ENCODE peak calls at places on chromosomes 13 and 19, in four cellular contexts. E is effector memory CD4-positive, alpha-beta T cell; G is endodermal cell; K is fibroblast of pulmonary artery. D is an unnamed sample.

GRCh38 chr19:46603195-46603637 is 2.1 kb downstream of the CALM3 start:
- DNase-seq in E (no peak), G (peak), K (no peak), D (no peak)

GRCh38 chr13:36450534-36450933 is 18.2 kb downstream of the CCNA1 start:
- DNase-seq in E (no peak), G (no peak), K (no peak), D (no peak)

GRCh38 chr13:85286081-85286480 is 513.1 kb downstream of the SLITRK6 start:
- DNase-seq in E (no peak), G (no peak), K (peak), D (no peak)

GRCh38 chr13:49625392-49626137 is 2.7 kb upstream of the ARL11 start:
- DNase-seq in E (no peak), G (no peak), K (peak), D (no peak)

GRCh38 chr19:42497492-42498226 is 30.6 kb downstream of the CEACAM1 start:
- DNase-seq in E (no peak), G (no peak), K (no peak), D (no peak)

GRCh38 chr19:49432141-49433073 is 7.2 kb downstream of the GFY start:
- DNase-seq in E (no peak), G (peak), K (no peak), D (no peak)

GRCh38 chr13:98059276-98059675 is 83.6 kb upstream of the FARP1 start:
- DNase-seq in E (no peak), G (no peak), K (no peak), D (no peak)

GRCh38 chr13:99206873-99207272 is 6.2 kb downstream of the UBAC2 start:
- DNase-seq in E (no peak), G (peak), K (no peak), D (no peak)

GRCh38 chr13:51759240-51759639 is 44.7 kb downstream of the DHRS12 start:
- DNase-seq in E (no peak), G (no peak), K (peak), D (no peak)
- H3K4me3 ChIP-seq in E (no peak), G (no peak), K (no peak), D (no peak)

GRCh38 chr13:28530729-28531194 is 35.8 kb upstream of the FLT1 start:
- DNase-seq in E (no peak), G (no peak), K (peak), D (no peak)
- H3K4me3 ChIP-seq in E (no peak), G (peak), K (peak), D (no peak)

DNA sequence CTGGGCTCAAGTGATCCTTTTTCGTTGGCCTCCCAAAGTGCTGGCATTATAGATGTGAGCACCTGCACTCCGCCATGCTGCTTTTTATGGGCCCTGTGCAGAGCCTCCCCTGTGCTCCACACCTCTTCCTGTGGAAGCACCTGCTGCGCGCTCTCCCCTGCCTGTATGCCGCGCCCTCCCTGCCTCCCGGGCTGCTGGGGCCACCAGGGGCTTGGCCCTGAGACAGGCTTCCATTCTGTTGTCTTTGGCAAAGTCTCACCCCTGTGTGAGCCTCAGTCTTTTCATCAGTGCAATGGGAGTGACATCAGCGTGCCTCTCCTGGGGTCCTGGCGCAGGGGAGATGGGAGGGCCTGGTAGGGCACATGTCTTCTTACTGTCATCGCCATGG is 1.3 kb downstream of the FAM174C start:
- DNase-seq in E (no peak), G (no peak), K (no peak), D (no peak)
- H3K4me3 ChIP-seq in E (peak), G (peak), K (peak), D (peak)

DNA sequence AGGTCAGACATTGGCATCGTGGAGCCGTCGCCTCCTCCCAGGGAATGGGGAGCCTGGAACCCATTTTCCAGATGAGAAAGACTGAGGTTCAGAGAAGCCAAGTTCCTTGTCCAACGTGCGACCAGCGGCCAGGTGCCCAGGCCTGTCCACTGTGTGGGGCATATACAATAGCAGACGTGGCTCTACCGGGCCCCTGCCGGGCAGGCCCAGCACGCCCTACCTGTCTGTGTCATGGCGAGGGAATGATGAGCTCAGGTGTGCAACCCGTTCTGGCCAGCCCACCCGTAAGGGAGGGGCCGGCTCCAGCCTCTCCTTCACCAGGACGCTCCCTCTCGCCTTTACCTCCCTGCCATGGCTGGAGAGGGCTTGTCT is 837 bp downstream of the GNA15 start:
- DNase-seq in E (no peak), G (peak), K (no peak), D (no peak)
- H3K4me3 ChIP-seq in E (peak), G (no peak), K (no peak), D (peak)

GRCh38 chr13:95226932-95227718 is 74.1 kb downstream of the ABCC4 start:
- DNase-seq in E (no peak), G (no peak), K (no peak), D (peak)
- H3K4me3 ChIP-seq in E (no peak), G (no peak), K (no peak), D (no peak)

GRCh38 chr19:35397064-35397463 is 26.2 kb downstream of the GPR42 start:
- DNase-seq in E (no peak), G (no peak), K (no peak), D (no peak)

GRCh38 chr19:35395762-35396199 is 24.9 kb downstream of the GPR42 start:
- DNase-seq in E (no peak), G (peak), K (no peak), D (no peak)

GRCh38 chr19:35396240-35396885 is 25.5 kb downstream of the GPR42 start:
- DNase-seq in E (no peak), G (peak), K (no peak), D (no peak)

GRCh38 chr19:35389192-35389861 is 18.5 kb downstream of the GPR42 start:
- DNase-seq in E (no peak), G (no peak), K (no peak), D (no peak)

DNA sequence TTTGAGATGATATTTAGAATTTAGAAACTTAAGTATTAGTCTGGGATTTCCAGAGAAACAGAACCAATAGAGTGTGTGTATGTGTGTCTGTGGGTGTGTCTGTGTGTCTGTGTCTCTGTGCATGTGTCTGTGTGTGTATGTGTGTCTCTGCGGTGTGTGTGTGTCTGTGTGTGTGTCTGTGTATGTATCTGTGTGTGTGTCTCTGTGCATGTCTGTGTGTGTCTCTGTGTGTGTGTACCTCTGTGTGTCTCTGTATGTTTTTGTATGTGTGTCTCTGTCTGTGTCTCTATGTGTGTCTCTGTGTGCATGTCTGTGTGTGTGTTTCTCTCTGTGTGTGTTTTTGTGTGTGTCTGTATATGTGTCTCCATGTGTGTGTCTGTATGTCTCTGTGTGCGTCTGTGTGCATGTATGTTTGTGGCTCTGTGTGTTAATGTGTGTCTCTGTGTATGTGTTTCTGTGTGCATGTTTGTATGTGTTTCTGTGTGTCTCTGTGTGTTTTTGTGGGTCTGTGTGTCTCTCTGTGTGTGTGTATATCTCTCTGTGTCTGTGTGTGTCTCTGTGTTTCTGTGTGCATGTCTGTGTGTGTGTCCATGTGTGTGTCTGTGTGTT is 22.0 kb downstream of the GPR42 start:
- DNase-seq in E (no peak), G (peak), K (no peak), D (no peak)
- H3K4me3 ChIP-seq in E (no peak), G (no peak), K (no peak), D (no peak)

DNA sequence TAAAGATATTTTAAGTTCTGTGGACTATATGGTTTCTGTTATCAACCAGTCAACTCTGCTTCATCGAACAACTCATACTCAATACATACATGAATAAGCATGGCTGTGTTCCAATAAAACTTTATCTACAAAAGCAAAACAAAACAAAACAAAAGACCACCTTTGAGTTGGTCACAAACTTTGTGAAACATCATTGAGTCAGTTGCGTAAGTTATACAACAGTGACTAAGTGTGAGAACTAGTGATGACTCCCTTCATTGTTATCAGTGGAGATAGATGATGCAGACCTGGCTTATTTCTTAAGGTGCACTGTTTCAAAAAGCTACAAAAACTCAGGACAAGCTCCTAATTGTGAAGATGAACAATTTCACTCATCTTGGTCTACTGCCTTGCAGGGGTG is 14.5 kb upstream of the KLK4 start:
- DNase-seq in E (no peak), G (no peak), K (peak), D (no peak)
- H3K4me3 ChIP-seq in E (no peak), G (no peak), K (no peak), D (no peak)

GRCh38 chr19:35712910-35713845 is 4.6 kb upstream of the KMT2B start:
- DNase-seq in E (no peak), G (no peak), K (no peak), D (peak)
- H3K4me3 ChIP-seq in E (no peak), G (no peak), K (no peak), D (peak)

DNA sequence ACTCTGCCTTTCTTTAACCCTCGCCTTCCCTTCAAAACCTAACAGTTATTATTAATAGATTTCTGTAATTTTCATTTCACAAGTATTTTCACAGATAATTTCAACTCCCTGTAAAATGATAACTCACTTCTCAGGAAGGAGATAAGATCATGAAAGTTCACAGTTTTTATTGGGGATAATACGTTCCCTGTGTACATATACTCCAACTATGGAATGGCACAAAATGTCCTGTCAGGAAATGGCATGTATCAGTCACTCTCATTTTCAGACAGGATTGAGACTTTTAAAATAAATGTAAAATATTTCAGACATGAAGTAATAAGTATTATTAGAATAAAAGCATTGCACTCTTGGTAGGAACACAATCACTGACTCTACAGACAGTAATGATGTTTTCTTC is 932 bp upstream of the TRAPPC2B start:
- DNase-seq in E (no peak), G (no peak), K (no peak), D (no peak)
- H3K4me3 ChIP-seq in E (no peak), G (peak), K (peak), D (peak)

GRCh38 chr13:51614350-51614786 is 30.1 kb downstream of the WDFY2 start:
- DNase-seq in E (peak), G (no peak), K (no peak), D (peak)
- H3K4me3 ChIP-seq in E (peak), G (no peak), K (no peak), D (peak)

D was measured in CD4-positive, CD25-positive, alpha-beta regulatory T cell.